ENCODE peak calls at places on chromosomes 7 and 10, in four cellular contexts. F is ovary; R is CD8-positive, alpha-beta T cell; K is tibial artery. O is an unnamed sample.

GRCh38 chr10:118911361-118911760 is 118.2 kb upstream of the NANOS1 start:
- DNase-seq in K (no peak), F (no peak), R (no peak), O (no peak)

GRCh38 chr10:97914837-97915211 is 65.2 kb downstream of the GOLGA7B start:
- DNase-seq in K (peak), F (peak), R (peak), O (no peak)

GRCh38 chr10:69090687-69091450 is 3.0 kb downstream of the SRGN start:
- DNase-seq in F (no peak), K (no peak), R (no peak), O (no peak)

GRCh38 chr7:81036041-81036440 is 117.2 kb upstream of the SEMA3C start:
- DNase-seq in F (no peak), K (no peak), R (no peak), O (no peak)

GRCh38 chr10:28806951-28807759 is 129.8 kb downstream of the BAMBI start:
- DNase-seq in R (no peak), F (no peak), K (no peak), O (no peak)

GRCh38 chr10:43965918-43966570 is 317.4 kb upstream of the ZNF32 start:
- DNase-seq in F (no peak), R (no peak), K (no peak), O (no peak)

GRCh38 chr7:14133752-14134151 is 144.3 kb upstream of the ETV1 start:
- DNase-seq in R (no peak), K (no peak), F (no peak), O (no peak)

GRCh38 chr7:92179393-92179924 is 517 bp upstream of the LRRD1 start:
- DNase-seq in F (no peak), K (peak), R (no peak), O (no peak)

DNA sequence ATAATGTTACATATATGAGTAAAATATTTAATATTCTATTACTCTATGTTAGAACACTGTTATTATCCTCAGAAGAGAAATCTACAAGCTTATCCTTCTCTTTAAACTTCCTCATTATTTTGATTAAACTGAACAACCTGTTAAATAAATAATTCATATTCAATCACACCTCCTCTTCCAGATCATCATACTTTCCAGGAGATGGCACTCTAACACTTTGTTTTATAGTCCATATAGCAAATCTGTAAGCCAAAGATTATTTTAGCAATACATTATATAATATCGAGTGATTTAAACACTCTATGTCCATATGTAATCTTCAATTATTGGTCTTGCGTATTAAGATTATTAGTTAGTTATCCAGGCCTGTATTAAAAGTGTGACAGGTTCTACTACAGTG is 694.1 kb downstream of the ANKRD7 start:
- DNase-seq in R (no peak), F (no peak), K (no peak), O (no peak)
- TF ChIP-seq CTCF in R (no peak), F (no peak), K (peak), O (no peak)

GRCh38 chr7:12211054-12212050 is at the start of gene TMEM106B:
- DNase-seq in R (peak), F (peak), K (peak), O (peak)
- TF ChIP-seq CTCF in R (peak), F (no peak), K (no peak), O (no peak)

GRCh38 chr10:63003816-63004453 is 129.2 kb upstream of the NRBF2 start:
- DNase-seq in R (no peak), F (no peak), K (no peak), O (no peak)
- TF ChIP-seq CTCF in R (peak), F (no peak), K (peak), O (peak)

GRCh38 chr10:100888957-100889356 is 23.8 kb upstream of the SLF2 start:
- DNase-seq in K (no peak), R (no peak), F (no peak), O (no peak)
- TF ChIP-seq CTCF in K (no peak), R (no peak), F (no peak), O (no peak)

GRCh38 chr7:45573636-45574470 is at the start of gene ADCY1:
- DNase-seq in R (no peak), F (no peak), K (no peak), O (no peak)

GRCh38 chr7:45576249-45576929 is 2.2 kb downstream of the ADCY1 start:
- DNase-seq in F (no peak), R (no peak), K (no peak), O (no peak)

GRCh38 chr7:45575501-45576248 is 1.5 kb downstream of the ADCY1 start:
- DNase-seq in K (no peak), F (no peak), R (no peak), O (no peak)

GRCh38 chr7:45573199-45573598 is 969 bp upstream of the ADCY1 start:
- DNase-seq in F (no peak), K (no peak), R (no peak), O (no peak)

DNA sequence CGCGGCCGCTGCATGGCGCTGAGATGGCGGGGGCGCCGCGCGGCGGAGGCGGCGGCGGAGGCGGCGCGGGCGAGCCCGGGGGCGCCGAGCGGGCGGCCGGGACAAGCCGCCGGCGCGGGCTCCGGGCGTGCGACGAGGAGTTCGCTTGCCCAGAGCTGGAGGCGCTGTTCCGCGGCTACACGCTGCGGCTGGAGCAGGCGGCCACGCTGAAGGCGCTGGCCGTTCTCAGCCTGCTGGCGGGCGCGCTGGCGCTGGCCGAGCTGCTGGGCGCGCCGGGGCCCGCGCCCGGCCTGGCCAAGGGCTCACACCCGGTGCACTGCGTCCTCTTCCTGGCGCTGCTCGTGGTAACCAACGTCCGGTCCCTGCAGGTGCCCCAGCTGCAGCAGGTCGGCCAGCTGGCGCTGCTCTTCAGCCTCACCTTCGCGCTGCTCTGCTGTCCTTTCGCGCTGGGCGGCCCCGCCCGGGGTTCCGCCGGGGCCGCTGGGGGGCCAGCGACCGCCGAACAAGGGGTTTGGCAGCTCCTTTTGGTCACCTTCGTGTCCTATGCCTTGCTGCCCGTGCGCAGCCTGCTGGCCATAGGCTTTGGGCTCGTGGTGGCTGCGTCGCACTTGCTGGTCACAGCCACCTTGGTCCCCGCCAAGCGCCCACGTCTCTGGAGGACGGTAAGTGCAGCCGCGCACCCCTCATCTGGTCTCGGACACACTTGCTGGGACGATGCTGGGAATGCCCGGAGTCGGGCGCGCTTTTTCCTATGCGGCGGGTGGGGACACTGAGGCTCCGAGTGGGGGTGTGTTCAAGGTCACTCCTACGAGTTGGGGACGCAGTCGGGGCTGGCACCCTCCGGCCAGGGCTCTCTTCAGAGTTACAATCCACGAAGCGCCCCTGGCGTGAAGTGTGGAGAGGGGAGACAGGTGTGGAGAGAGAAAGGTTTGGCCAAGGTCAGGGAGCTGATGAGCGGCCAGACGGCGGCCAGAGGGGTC is 643 bp downstream of the ADCY1 start:
- DNase-seq in K (no peak), F (no peak), R (no peak), O (no peak)
- TF ChIP-seq CTCF in K (no peak), F (no peak), R (no peak), O (no peak)

GRCh38 chr10:23173549-23174074 is 18.5 kb upstream of the PTF1A start:
- DNase-seq in F (no peak), K (no peak), R (no peak), O (no peak)

GRCh38 chr10:23174075-23174973 is 17.8 kb upstream of the PTF1A start:
- DNase-seq in K (no peak), F (no peak), R (no peak), O (no peak)

GRCh38 chr10:23172429-23172828 is 19.7 kb upstream of the PTF1A start:
- DNase-seq in R (no peak), K (no peak), F (no peak), O (no peak)

GRCh38 chr10:23172846-23173548 is 19.1 kb upstream of the PTF1A start:
- DNase-seq in F (no peak), R (no peak), K (no peak), O (no peak)

DNA sequence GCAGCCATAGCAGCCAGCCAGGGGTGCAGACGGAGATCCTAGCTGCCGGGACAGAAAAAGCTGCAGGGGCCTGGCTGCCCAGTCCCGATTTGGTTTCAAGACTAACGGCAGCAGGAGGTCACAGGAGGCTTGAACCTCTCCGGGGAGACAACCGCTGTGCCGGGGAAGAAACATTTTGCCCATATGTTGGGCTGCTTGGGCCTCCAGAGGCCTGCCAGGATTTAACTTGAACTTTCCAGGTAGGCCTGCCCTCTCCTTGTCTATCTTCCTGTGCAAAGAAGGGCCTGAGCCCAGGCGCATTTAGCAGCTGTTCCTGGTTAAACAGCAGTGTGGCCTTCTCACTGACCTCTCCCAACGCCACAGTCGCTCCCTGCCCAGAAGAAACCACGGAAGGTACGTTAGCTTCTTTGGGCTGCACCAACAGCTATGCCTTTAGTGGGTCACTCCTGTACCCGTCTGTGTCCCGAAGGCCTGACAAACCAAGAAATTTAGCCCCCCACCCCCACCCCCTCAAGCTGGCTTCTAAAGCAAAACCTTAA is 17.1 kb upstream of the PTF1A start:
- DNase-seq in K (no peak), R (no peak), F (no peak), O (no peak)
- TF ChIP-seq CTCF in K (no peak), R (no peak), F (no peak), O (no peak)

GRCh38 chr10:1467450-1467849 is 269.9 kb downstream of the ADARB2 start:
- DNase-seq in R (no peak), F (no peak), K (no peak), O (no peak)

GRCh38 chr10:1472178-1472577 is 265.1 kb downstream of the ADARB2 start:
- DNase-seq in R (no peak), F (no peak), K (no peak), O (no peak)

GRCh38 chr10:1465421-1465902 is 271.9 kb downstream of the ADARB2 start:
- DNase-seq in K (no peak), R (no peak), F (no peak), O (no peak)

GRCh38 chr10:1465993-1466764 is 271.1 kb downstream of the ADARB2 start:
- DNase-seq in R (no peak), F (no peak), K (no peak), O (no peak)

GRCh38 chr10:1468777-1469176 is 268.5 kb downstream of the ADARB2 start:
- DNase-seq in F (no peak), K (no peak), R (no peak), O (no peak)
- TF ChIP-seq CTCF in F (no peak), K (no peak), R (no peak), O (no peak)